ENCODE peak calls at places on chromosome 17, in ten cellular contexts. D is right cardiac atrium; G is substantia nigra; J is OCI-LY7; P is kidney glomerular epithelial cell; B is NCI-H2107; N is stimulated activated CD8-positive, alpha-beta memory T cell treated with anti-CD3 and anti-CD28 coated beads, Interleukin-4, amount 100 ng/mL, for 4 hours; K is GM20000; H is DMS153; L is Daoy. E is an unnamed sample.

GRCh38 chr17:68061512-68062313 is 26.2 kb downstream of the KPNA2 start:
- DNase-seq in J (no peak), B (no peak), P (no peak), G (no peak), N (no peak), H (no peak), L (peak; percentile 13), D (peak; percentile 48), K (no peak), E (no peak)

GRCh38 chr17:68785565-68786486 is 169.4 kb downstream of the ABCA8 start:
- DNase-seq in L (no peak), H (no peak), K (no peak), N (no peak), P (no peak), J (no peak), D (no peak), B (no peak), G (no peak), E (no peak)

GRCh38 chr17:57499648-57500049 is 243.3 kb downstream of the MSI2 start:
- DNase-seq in K (no peak), H (no peak), L (no peak), G (no peak), B (no peak), J (no peak), P (no peak), N (no peak), D (no peak), E (no peak)

GRCh38 chr17:66240630-66241029 is 11.4 kb upstream of the APOH start:
- DNase-seq in L (no peak), J (no peak), D (no peak), B (no peak), K (no peak), G (no peak), H (no peak), N (no peak), P (no peak), E (no peak)

GRCh38 chr17:57385975-57386374 is 129.7 kb downstream of the MSI2 start:
- DNase-seq in G (no peak), B (no peak), K (no peak), N (no peak), J (no peak), L (no peak), D (no peak), H (no peak), P (no peak), E (no peak)

GRCh38 chr17:22310717-22311686 is 618.7 kb downstream of the KCNJ18 start:
- DNase-seq in H (no peak), J (no peak), L (peak; percentile 96), D (peak; percentile 65), G (no peak), K (no peak), B (no peak), P (no peak), N (no peak), E (peak; percentile 46)

GRCh38 chr17:81400154-81400938 is 5.1 kb downstream of the BAHCC1 start:
- DNase-seq in N (no peak), H (no peak), P (no peak), D (no peak), L (peak; percentile 60), J (no peak), B (no peak), K (no peak), G (no peak), E (peak; percentile 76)

GRCh38 chr17:81973432-81973831 is 4.0 kb upstream of the ASPSCR1 start:
- DNase-seq in D (no peak), G (no peak), K (no peak), H (no peak), L (no peak), B (no peak), J (no peak), P (no peak), N (no peak), E (no peak)

GRCh38 chr17:39972271-39972670 is 8.3 kb upstream of the PSMD3 start:
- DNase-seq in J (no peak), H (no peak), K (no peak), D (no peak), B (no peak), P (peak; percentile 71), L (no peak), N (no peak), G (no peak), E (no peak)

GRCh38 chr17:48944519-48945260 is at the start of gene SNF8:
- DNase-seq in P (peak; percentile 72), G (peak; percentile 39), H (peak; percentile 63), L (peak; percentile 92), K (peak; percentile 95), D (peak; percentile 93), B (peak; percentile 69), J (peak; percentile 93), N (peak; percentile 86), E (peak; percentile 96)

GRCh38 chr17:55265434-55266021 is 768 bp downstream of the HLF start:
- DNase-seq in J (no peak), L (no peak), P (no peak), G (no peak), H (no peak), B (no peak), N (no peak), D (peak; percentile 28), K (peak; percentile 25), E (peak; percentile 53)

GRCh38 chr17:74433421-74434121 is 1.7 kb downstream of the GPRC5C start:
- DNase-seq in L (peak; percentile 73), N (no peak), H (no peak), K (no peak), D (no peak), P (peak; percentile 74), G (no peak), B (no peak), J (no peak), E (peak; percentile 29)

GRCh38 chr17:31753011-31753410 is 106.0 kb downstream of the COPRS start:
- DNase-seq in D (no peak), H (no peak), K (no peak), L (no peak), P (no peak), B (no peak), N (no peak), J (no peak), G (no peak), E (no peak)

GRCh38 chr17:78142113-78142861 is 3.9 kb upstream of the C17orf99 start:
- DNase-seq in B (no peak), J (no peak), K (no peak), N (no peak), P (peak; percentile 77), D (no peak), L (peak; percentile 89), H (peak; percentile 64), G (no peak), E (no peak)

GRCh38 chr17:50947844-50948514 is 81.8 kb upstream of the TOB1 start:
- DNase-seq in B (no peak), K (peak; percentile 8), L (no peak), H (peak; percentile 67), P (no peak), J (no peak), N (no peak), D (peak; percentile 68), G (no peak), E (peak; percentile 80)

GRCh38 chr17:58504826-58505351 is 9.5 kb downstream of the MTMR4 start:
- DNase-seq in D (no peak), G (no peak), P (no peak), L (no peak), B (no peak), J (peak; percentile 88), H (no peak), K (peak; percentile 83), N (no peak), E (no peak)

GRCh38 chr17:69608808-69609494 is 194.5 kb downstream of the MAP2K6 start:
- DNase-seq in J (no peak), K (no peak), B (peak; percentile 3), L (peak; percentile 48), G (no peak), P (peak; percentile 91), H (no peak), D (no peak), N (no peak), E (no peak)

GRCh38 chr17:64004218-64004770 is 6.1 kb downstream of the PRR29 start:
- DNase-seq in G (no peak), K (no peak), H (no peak), P (no peak), N (no peak), L (no peak), B (no peak), J (no peak), D (no peak), E (no peak)

GRCh38 chr17:19338031-19338990 is 24.2 kb downstream of the B9D1 start:
- DNase-seq in D (peak; percentile 66), N (peak; percentile 26), B (no peak), K (peak; percentile 85), H (no peak), J (peak; percentile 81), P (peak; percentile 15), G (no peak), L (peak; percentile 46), E (peak; percentile 79)

GRCh38 chr17:35865412-35866355 is 3.0 kb downstream of the HEATR9 start:
- DNase-seq in K (no peak), D (no peak), N (no peak), P (no peak), L (peak; percentile 39), B (no peak), J (no peak), G (no peak), H (no peak), E (no peak)

E was measured in left ventricle myocardium superior.